ENCODE peak calls at places on chromosomes 7 and 10, in four cellular contexts. A is posterior vena cava; U is effector memory CD8-positive, alpha-beta T cell; Q is cardiac muscle cell. J is an unnamed sample.

GRCh38 chr10:27319752-27320561 is 79.4 kb upstream of the ACBD5 start:
- DNase-seq in A (peak; percentile 88), Q (peak; percentile 89), U (no peak), J (no peak)

GRCh38 chr10:46325021-46325420 is 38.2 kb downstream of the ANTXRL start:
- DNase-seq in Q (peak; percentile 10), A (no peak), U (no peak), J (no peak)

GRCh38 chr7:139777304-139777890 is 401 bp downstream of the HIPK2 start:
- DNase-seq in U (peak; percentile 21), A (peak; percentile 84), Q (peak; percentile 51), J (peak; percentile 69)

GRCh38 chr10:34528320-34528719 is 286.8 kb downstream of the PARD3 start:
- DNase-seq in Q (peak; percentile 95), U (no peak), A (no peak), J (no peak)

GRCh38 chr7:36658603-36659516 is 65.4 kb downstream of the AOAH start:
- DNase-seq in A (no peak), U (no peak), Q (peak; percentile 87), J (no peak)

GRCh38 chr10:114327537-114328277 is 76.6 kb downstream of the AFAP1L2 start:
- DNase-seq in Q (no peak), U (no peak), A (no peak), J (no peak)

GRCh38 chr7:1889556-1890181 is 219.6 kb downstream of the ELFN1 start:
- DNase-seq in Q (peak; percentile 78), U (no peak), A (no peak), J (no peak)

GRCh38 chr7:74063223-74063641 is 20.4 kb upstream of the LIMK1 start:
- DNase-seq in A (peak; percentile 81), Q (no peak), U (no peak), J (no peak)

GRCh38 chr7:88546808-88547207 is 212.7 kb upstream of the ZNF804B start:
- DNase-seq in A (no peak), U (no peak), Q (peak; percentile 8), J (no peak)